ENCODE peak calls at places on chromosomes 6 and 20, in six cellular contexts. One of them, this sample, is unnamed.

GRCh38 chr6:87881342-87881895 is 166.2 kb upstream of the SPACA1 start:
- DNase-seq in GM13976: no peak
- DNase-seq in right atrium auricular region: no peak
- DNase-seq in tibial artery: no peak
- DNase-seq in nephron progenitor cell: no peak
- DNase-seq in AG10803: no peak
- DNase-seq in this sample: no peak

GRCh38 chr20:10093087-10093591 is 58.4 kb downstream of the ANKEF1 start:
- DNase-seq in GM13976: no peak
- DNase-seq in right atrium auricular region: no peak
- DNase-seq in tibial artery: no peak
- DNase-seq in nephron progenitor cell: no peak
- DNase-seq in AG10803: peak
- DNase-seq in this sample: no peak

GRCh38 chr6:215335-216034 is 76.8 kb upstream of the DUSP22 start:
- DNase-seq in GM13976: no peak
- DNase-seq in right atrium auricular region: no peak
- DNase-seq in tibial artery: no peak
- DNase-seq in nephron progenitor cell: no peak
- DNase-seq in AG10803: peak
- DNase-seq in this sample: no peak

GRCh38 chr20:49989234-49990065 is 6.7 kb downstream of the SNAI1 start:
- DNase-seq in GM13976: no peak
- DNase-seq in right atrium auricular region: peak
- DNase-seq in tibial artery: peak
- DNase-seq in nephron progenitor cell: peak
- DNase-seq in AG10803: peak
- DNase-seq in this sample: no peak

GRCh38 chr6:90103056-90103793 is 193.4 kb downstream of the BACH2 start:
- DNase-seq in GM13976: no peak
- DNase-seq in right atrium auricular region: no peak
- DNase-seq in tibial artery: no peak
- DNase-seq in nephron progenitor cell: no peak
- DNase-seq in AG10803: no peak
- DNase-seq in this sample: no peak

GRCh38 chr6:38688579-38689087 is 14.3 kb downstream of the GLO1 start:
- DNase-seq in GM13976: peak
- DNase-seq in right atrium auricular region: no peak
- DNase-seq in tibial artery: no peak
- DNase-seq in nephron progenitor cell: no peak
- DNase-seq in AG10803: no peak
- DNase-seq in this sample: no peak

GRCh38 chr6:74578339-74578738 is 627.5 kb downstream of the COL12A1 start:
- DNase-seq in GM13976: no peak
- DNase-seq in right atrium auricular region: no peak
- DNase-seq in tibial artery: no peak
- DNase-seq in nephron progenitor cell: no peak
- DNase-seq in AG10803: peak
- DNase-seq in this sample: no peak

GRCh38 chr6:147000545-147001488 is 203.4 kb upstream of the STXBP5 start:
- DNase-seq in GM13976: no peak
- DNase-seq in right atrium auricular region: no peak
- DNase-seq in tibial artery: no peak
- DNase-seq in nephron progenitor cell: no peak
- DNase-seq in AG10803: peak
- DNase-seq in this sample: no peak

GRCh38 chr6:124294572-124294971 is 490.9 kb downstream of the NKAIN2 start:
- DNase-seq in GM13976: no peak
- DNase-seq in right atrium auricular region: no peak
- DNase-seq in tibial artery: no peak
- DNase-seq in nephron progenitor cell: no peak
- DNase-seq in AG10803: no peak
- DNase-seq in this sample: no peak

GRCh38 chr6:3370361-3371221 is 86.3 kb downstream of the SLC22A23 start:
- DNase-seq in GM13976: no peak
- DNase-seq in right atrium auricular region: no peak
- DNase-seq in tibial artery: no peak
- DNase-seq in nephron progenitor cell: no peak
- DNase-seq in AG10803: no peak
- DNase-seq in this sample: no peak

GRCh38 chr20:22763257-22763906 is 179.0 kb upstream of the FOXA2 start:
- DNase-seq in GM13976: no peak
- DNase-seq in right atrium auricular region: no peak
- DNase-seq in tibial artery: peak
- DNase-seq in nephron progenitor cell: no peak
- DNase-seq in AG10803: peak
- DNase-seq in this sample: no peak

GRCh38 chr20:44143896-44144295 is 43.1 kb downstream of the JPH2 start:
- DNase-seq in GM13976: no peak
- DNase-seq in right atrium auricular region: no peak
- DNase-seq in tibial artery: no peak
- DNase-seq in nephron progenitor cell: no peak
- DNase-seq in AG10803: no peak
- DNase-seq in this sample: no peak

GRCh38 chr6:21678990-21679389 is 85.4 kb downstream of the SOX4 start:
- DNase-seq in GM13976: no peak
- DNase-seq in right atrium auricular region: no peak
- DNase-seq in tibial artery: no peak
- DNase-seq in nephron progenitor cell: no peak
- DNase-seq in AG10803: peak
- DNase-seq in this sample: no peak

GRCh38 chr20:8400461-8400860 is 268.4 kb downstream of the PLCB1 start:
- DNase-seq in GM13976: no peak
- DNase-seq in right atrium auricular region: no peak
- DNase-seq in tibial artery: no peak
- DNase-seq in nephron progenitor cell: no peak
- DNase-seq in AG10803: no peak
- DNase-seq in this sample: no peak

GRCh38 chr6:63543982-63544381 is 28.3 kb upstream of the LOC128125822 start:
- DNase-seq in GM13976: no peak
- DNase-seq in right atrium auricular region: no peak
- DNase-seq in tibial artery: no peak
- DNase-seq in nephron progenitor cell: no peak
- DNase-seq in AG10803: no peak
- DNase-seq in this sample: no peak

GRCh38 chr20:37526839-37527637 is 638 bp downstream of the BLCAP start:
- DNase-seq in GM13976: peak
- DNase-seq in right atrium auricular region: no peak
- DNase-seq in tibial artery: no peak
- DNase-seq in nephron progenitor cell: no peak
- DNase-seq in AG10803: peak
- DNase-seq in this sample: no peak

GRCh38 chr20:36162272-36162966 is 7.9 kb downstream of the EPB41L1 start:
- DNase-seq in GM13976: no peak
- DNase-seq in right atrium auricular region: no peak
- DNase-seq in tibial artery: no peak
- DNase-seq in nephron progenitor cell: no peak
- DNase-seq in AG10803: peak
- DNase-seq in this sample: no peak

DNA sequence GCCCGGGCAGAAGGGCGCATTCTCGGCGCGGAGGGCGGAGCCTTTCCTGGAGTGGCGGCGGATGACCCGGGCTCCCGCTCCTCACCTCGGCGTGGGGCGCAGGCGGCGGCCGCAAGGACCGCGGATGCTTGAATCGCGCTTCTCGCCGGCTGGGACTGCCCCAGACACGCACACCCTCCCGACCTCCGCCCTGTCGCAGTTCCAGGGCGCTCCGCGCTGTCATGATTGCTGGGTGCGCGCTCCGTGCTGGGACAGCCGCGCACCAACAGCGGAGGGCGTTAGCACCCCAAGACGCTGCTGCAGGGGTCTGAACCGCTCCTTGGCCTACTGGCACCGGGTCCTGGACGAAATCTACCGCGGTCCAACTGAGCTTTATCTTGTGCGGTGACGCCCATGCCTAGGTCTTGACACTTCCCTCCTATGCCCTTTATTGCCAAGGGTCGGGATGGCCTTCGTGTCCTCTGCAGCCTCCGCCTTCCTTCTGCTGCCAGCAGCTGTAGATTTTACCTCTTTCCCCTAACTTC is 43.3 kb downstream of the IRAK1BP1 start:
- DNase-seq in GM13976: peak
- DNase-seq in right atrium auricular region: no peak
- DNase-seq in tibial artery: peak
- DNase-seq in nephron progenitor cell: peak
- DNase-seq in AG10803: peak
- DNase-seq in this sample: no peak
- TF ChIP-seq CTCF in GM13976: no peak
- TF ChIP-seq CTCF in right atrium auricular region: no peak
- TF ChIP-seq CTCF in tibial artery: no peak
- TF ChIP-seq CTCF in nephron progenitor cell: no peak
- TF ChIP-seq CTCF in AG10803: no peak
- TF ChIP-seq CTCF in this sample: no peak

DNA sequence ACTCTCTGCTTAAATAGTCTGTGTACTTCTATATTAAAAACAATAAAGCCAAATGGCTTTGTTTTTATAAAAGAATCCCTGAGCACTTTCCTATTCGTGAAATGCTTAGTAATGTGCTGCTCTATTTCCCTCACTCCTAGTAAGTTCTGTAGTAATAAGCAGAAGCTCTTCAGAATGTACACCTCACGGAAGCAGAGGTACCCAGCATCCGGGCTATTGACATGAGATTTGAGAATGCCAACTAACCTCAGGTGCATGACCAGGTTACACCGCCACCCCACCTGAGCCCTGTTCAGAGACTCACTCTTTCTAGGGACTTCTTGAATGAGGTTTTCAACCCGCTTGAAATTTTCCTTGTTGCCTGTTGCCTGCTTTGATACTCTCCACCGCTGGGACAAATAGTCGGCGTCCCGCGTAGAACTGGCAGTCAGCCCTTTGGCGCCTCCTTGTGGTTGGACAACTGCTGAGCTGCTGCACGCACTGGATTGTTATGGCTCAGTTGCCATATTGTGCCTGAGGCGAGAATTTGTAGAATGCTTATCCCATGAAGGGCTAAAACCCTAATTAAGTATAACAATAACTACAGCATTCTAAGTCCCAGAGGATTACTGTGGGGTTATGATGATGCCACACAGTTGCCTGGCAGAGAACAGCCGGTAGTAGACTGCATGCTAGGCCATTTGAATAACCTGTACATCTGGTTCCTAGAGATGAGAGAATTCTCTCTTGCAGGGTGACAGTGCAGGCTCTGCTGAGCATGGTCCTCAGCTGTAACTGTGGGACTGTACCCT is 95.4 kb downstream of the KHDC1L start:
- DNase-seq in GM13976: peak
- DNase-seq in right atrium auricular region: peak
- DNase-seq in tibial artery: peak
- DNase-seq in nephron progenitor cell: peak
- DNase-seq in AG10803: peak
- DNase-seq in this sample: peak
- TF ChIP-seq CTCF in GM13976: peak
- TF ChIP-seq CTCF in right atrium auricular region: peak
- TF ChIP-seq CTCF in tibial artery: peak
- TF ChIP-seq CTCF in nephron progenitor cell: peak
- TF ChIP-seq CTCF in AG10803: peak
- TF ChIP-seq CTCF in this sample: peak

GRCh38 chr6:168603234-168603633 is 162.2 kb downstream of the SMOC2 start:
- DNase-seq in GM13976: no peak
- DNase-seq in right atrium auricular region: no peak
- DNase-seq in tibial artery: no peak
- DNase-seq in nephron progenitor cell: no peak
- DNase-seq in AG10803: no peak
- DNase-seq in this sample: no peak

GRCh38 chr6:168608113-168608400 is 167.1 kb downstream of the SMOC2 start:
- DNase-seq in GM13976: no peak
- DNase-seq in right atrium auricular region: no peak
- DNase-seq in tibial artery: no peak
- DNase-seq in nephron progenitor cell: no peak
- DNase-seq in AG10803: no peak
- DNase-seq in this sample: no peak

GRCh38 chr6:168606722-168607121 is 165.7 kb downstream of the SMOC2 start:
- DNase-seq in GM13976: no peak
- DNase-seq in right atrium auricular region: no peak
- DNase-seq in tibial artery: no peak
- DNase-seq in nephron progenitor cell: no peak
- DNase-seq in AG10803: no peak
- DNase-seq in this sample: no peak

GRCh38 chr6:168607272-168608112 is 166.5 kb downstream of the SMOC2 start:
- DNase-seq in GM13976: no peak
- DNase-seq in right atrium auricular region: no peak
- DNase-seq in tibial artery: no peak
- DNase-seq in nephron progenitor cell: peak
- DNase-seq in AG10803: no peak
- DNase-seq in this sample: no peak

GRCh38 chr6:168605964-168606363 is 165.0 kb downstream of the SMOC2 start:
- DNase-seq in GM13976: no peak
- DNase-seq in right atrium auricular region: no peak
- DNase-seq in tibial artery: no peak
- DNase-seq in nephron progenitor cell: no peak
- DNase-seq in AG10803: no peak
- DNase-seq in this sample: no peak
- TF ChIP-seq CTCF in GM13976: no peak
- TF ChIP-seq CTCF in right atrium auricular region: no peak
- TF ChIP-seq CTCF in tibial artery: no peak
- TF ChIP-seq CTCF in nephron progenitor cell: no peak
- TF ChIP-seq CTCF in AG10803: no peak
- TF ChIP-seq CTCF in this sample: no peak

DNA sequence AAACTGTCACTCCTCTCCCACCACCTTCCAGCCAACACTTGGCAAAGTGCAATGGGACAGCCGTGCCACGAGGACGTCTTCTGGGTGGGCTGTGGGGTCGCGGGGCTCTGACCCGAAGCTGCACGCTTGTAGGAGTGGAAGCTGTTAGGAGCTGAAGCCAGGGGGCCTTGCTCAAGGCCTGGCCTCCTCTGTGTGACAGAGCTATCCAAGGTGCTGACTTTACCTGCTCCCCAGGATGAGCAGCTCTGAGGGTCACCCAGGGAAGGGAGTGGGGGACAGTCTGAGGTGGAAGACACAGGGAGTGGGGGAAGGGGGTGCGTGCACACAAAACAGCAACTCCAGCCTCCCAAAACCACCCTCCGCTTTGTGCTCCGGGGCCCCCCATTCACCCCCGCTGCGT is 17.5 kb upstream of the CHRNA4 start:
- DNase-seq in GM13976: no peak
- DNase-seq in right atrium auricular region: no peak
- DNase-seq in tibial artery: no peak
- DNase-seq in nephron progenitor cell: peak
- DNase-seq in AG10803: no peak
- DNase-seq in this sample: no peak
- TF ChIP-seq CTCF in GM13976: no peak
- TF ChIP-seq CTCF in right atrium auricular region: no peak
- TF ChIP-seq CTCF in tibial artery: no peak
- TF ChIP-seq CTCF in nephron progenitor cell: no peak
- TF ChIP-seq CTCF in AG10803: no peak
- TF ChIP-seq CTCF in this sample: no peak

GRCh38 chr6:51559059-51559458 is 528.4 kb downstream of the PKHD1 start:
- DNase-seq in GM13976: no peak
- DNase-seq in right atrium auricular region: no peak
- DNase-seq in tibial artery: no peak
- DNase-seq in nephron progenitor cell: no peak
- DNase-seq in AG10803: no peak
- DNase-seq in this sample: no peak
- TF ChIP-seq CTCF in GM13976: no peak
- TF ChIP-seq CTCF in right atrium auricular region: no peak
- TF ChIP-seq CTCF in tibial artery: no peak
- TF ChIP-seq CTCF in nephron progenitor cell: no peak
- TF ChIP-seq CTCF in AG10803: no peak
- TF ChIP-seq CTCF in this sample: no peak